ENCODE peak calls at places on chromosome 15, in four cellular contexts. K is H9, W is neuronal stem cell, T is IMR-90. C is an unnamed sample.

GRCh38 chr15:60972301-60972700 is 256.8 kb downstream of the RORA start:
- DNase-seq in K (no peak), T (peak), W (no peak), C (no peak)

GRCh38 chr15:101509279-101509678 is 19.8 kb upstream of the PCSK6 start:
- DNase-seq in K (no peak), T (no peak), W (peak), C (no peak)

GRCh38 chr15:79329186-79329611 is 18.3 kb downstream of the TMED3 start:
- DNase-seq in K (no peak), T (peak), W (no peak), C (peak)

GRCh38 chr15:58043192-58043903 is 22.2 kb downstream of the ALDH1A2 start:
- DNase-seq in T (peak), W (no peak), K (no peak), C (peak)

GRCh38 chr15:63061971-63062370 is 19.4 kb downstream of the TPM1 start:
- DNase-seq in W (no peak), K (no peak), T (peak), C (no peak)

GRCh38 chr15:59687831-59688230 is 1.3 kb downstream of the BNIP2 start:
- DNase-seq in T (peak), W (no peak), K (no peak), C (no peak)

GRCh38 chr15:82922737-82923136 is 29.8 kb downstream of the HOMER2 start:
- DNase-seq in T (no peak), K (no peak), W (no peak), C (no peak)

GRCh38 chr15:35308802-35309201 is 223.7 kb upstream of the NANOGP8 start:
- DNase-seq in T (peak), W (no peak), K (no peak), C (peak)

GRCh38 chr15:37880009-37880834 is 54.2 kb upstream of the TMCO5A start:
- DNase-seq in W (peak), T (peak), K (no peak), C (peak)

GRCh38 chr15:90870354-90871096 is 2.1 kb downstream of the FURIN start:
- DNase-seq in K (peak), T (no peak), W (no peak), C (peak)

GRCh38 chr15:78996876-78997275 is 52.0 kb upstream of the CTSH start:
- DNase-seq in T (no peak), W (no peak), K (no peak), C (peak)

GRCh38 chr15:65833501-65834220 is 35.6 kb upstream of the RAB11A start:
- DNase-seq in T (no peak), W (no peak), K (no peak), C (no peak)

GRCh38 chr15:66982250-66982649 is 83.2 kb upstream of the SMAD3 start:
- DNase-seq in T (no peak), K (no peak), W (no peak), C (no peak)

GRCh38 chr15:48119277-48119676 is 1.5 kb upstream of the SLC24A5 start:
- DNase-seq in T (no peak), K (no peak), W (no peak), C (no peak)

GRCh38 chr15:93152264-93152884 is 63.4 kb upstream of the RGMA start:
- DNase-seq in K (no peak), T (no peak), W (no peak), C (no peak)

GRCh38 chr15:51620647-51621046 is 1.9 kb downstream of the DMXL2 start:
- DNase-seq in T (no peak), W (no peak), K (no peak), C (no peak)

GRCh38 chr15:77986891-77987764 is 90.4 kb downstream of the TBC1D2B start:
- DNase-seq in W (no peak), T (no peak), K (peak), C (peak)

GRCh38 chr15:40287968-40288367 is 5.1 kb upstream of the ANKRD63 start:
- DNase-seq in K (no peak), W (no peak), T (no peak), C (peak)
- H3K4ac ChIP-seq in K (no peak), W (no peak), T (no peak), C (no peak)

GRCh38 chr15:85404156-85404921 is 23.9 kb downstream of the AKAP13 start:
- DNase-seq in K (no peak), W (no peak), T (no peak), C (peak)
- H3K9ac ChIP-seq in K (no peak), W (no peak), T (no peak), C (no peak)

GRCh38 chr15:98144388-98144787 is 183.9 kb downstream of the ARRDC4 start:
- DNase-seq in K (no peak), T (no peak), W (no peak), C (no peak)
- H3K4ac ChIP-seq in K (no peak), T (no peak), W (no peak), C (no peak)

GRCh38 chr15:25862087-25862468 is 1.0 kb downstream of the ATP10A start:
- DNase-seq in T (peak), K (peak), W (no peak), C (no peak)

GRCh38 chr15:25859838-25860645 is 3.1 kb downstream of the ATP10A start:
- DNase-seq in K (no peak), T (no peak), W (no peak), C (no peak)

GRCh38 chr15:25860885-25861866 is 2.0 kb downstream of the ATP10A start:
- DNase-seq in K (no peak), T (no peak), W (no peak), C (no peak)

GRCh38 chr15:25862469-25863066 is 559 bp downstream of the ATP10A start:
- DNase-seq in T (no peak), K (peak), W (no peak), C (peak)

DNA sequence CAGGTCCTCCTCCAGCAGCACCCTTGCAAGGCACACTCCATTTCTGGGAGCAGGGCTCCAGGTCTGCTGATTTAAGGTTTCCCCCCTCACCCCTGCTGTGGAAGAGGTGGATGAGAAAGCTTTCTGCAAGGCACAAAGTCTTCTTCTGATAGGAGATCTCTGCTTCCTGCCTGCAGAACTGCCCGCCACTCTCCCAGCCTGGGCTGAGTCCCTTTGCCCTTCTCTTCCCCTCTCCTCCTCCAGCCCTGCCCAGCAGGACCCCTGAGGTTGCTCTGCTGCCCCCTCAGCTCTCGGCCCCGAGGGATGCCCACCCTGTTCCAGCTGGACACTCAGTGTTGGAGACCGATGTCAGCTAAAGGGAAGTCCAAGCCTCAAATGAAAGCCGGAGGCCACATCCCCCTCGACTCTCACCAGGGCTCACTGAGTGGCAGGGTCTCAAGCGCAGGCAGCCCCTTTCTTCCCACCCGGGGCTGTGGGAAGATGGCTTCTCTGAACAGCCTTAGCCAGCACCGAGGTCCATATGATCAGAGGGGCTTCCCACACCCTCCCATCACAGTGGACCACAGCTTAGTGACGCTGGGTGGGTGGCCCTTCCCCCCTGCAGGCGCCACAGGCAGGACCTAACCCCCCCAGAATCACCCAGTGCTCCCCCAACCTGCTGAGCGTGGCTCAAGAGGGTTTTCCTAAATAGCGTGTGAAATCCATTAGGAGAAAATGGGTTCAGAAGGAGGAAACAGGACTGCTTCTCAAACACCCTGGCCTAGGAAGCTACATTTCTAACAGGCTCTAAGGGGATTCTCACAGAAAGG is 4.0 kb downstream of the ATP10A start:
- DNase-seq in W (no peak), T (no peak), K (no peak), C (peak)
- H3K9ac ChIP-seq in W (peak), T (no peak), K (no peak), C (no peak)